ENCODE peak calls at places on chromosome 18, in ten cellular contexts. E is mammary epithelial cell; S is right cardiac atrium; P is aorta; V is A549; N is Peyer's patch; H is body of pancreas; R is fibroblast of lung; L is H9; C is CD8-positive, alpha-beta T cell. U is an unnamed sample.

GRCh38 chr18:23982154-23983071 is 32.1 kb upstream of the TTC39C start:
- DNase-seq in E (no peak), S (peak; percentile 89), P (peak; percentile 87), V (peak; percentile 19), N (no peak), H (peak; percentile 34), R (peak; percentile 76), L (no peak), C (no peak), U (no peak)

GRCh38 chr18:11324956-11325873 is 175.8 kb upstream of the PIEZO2 start:
- DNase-seq in E (peak; percentile 43), S (no peak), P (no peak), V (no peak), N (no peak), H (no peak), R (peak; percentile 82), L (no peak), C (no peak), U (no peak)

GRCh38 chr18:31512203-31512764 is 14.3 kb downstream of the DSG2 start:
- DNase-seq in E (peak; percentile 91), S (no peak), P (no peak), V (peak; percentile 58), N (no peak), H (no peak), R (peak; percentile 48), L (no peak), C (no peak), U (no peak)

GRCh38 chr18:79599503-79599931 is 80.1 kb upstream of the CTDP1 start:
- DNase-seq in E (no peak), S (no peak), P (no peak), V (peak; percentile 16), N (no peak), H (no peak), R (peak; percentile 26), L (no peak), C (no peak), U (no peak)

GRCh38 chr18:32470136-32470712 is 458 bp downstream of the GAREM1 start:
- DNase-seq in E (no peak), S (peak; percentile 77), P (peak; percentile 57), V (peak; percentile 12), N (no peak), H (peak; percentile 61), R (peak; percentile 24), L (peak; percentile 46), C (no peak), U (no peak)

GRCh38 chr18:26309283-26309682 is 83.0 kb downstream of the TAF4B start:
- DNase-seq in E (peak; percentile 29), S (no peak), P (no peak), V (peak; percentile 3), N (no peak), H (no peak), R (peak; percentile 74), L (no peak), C (no peak), U (no peak)

GRCh38 chr18:59459352-59460059 is 100.4 kb upstream of the LMAN1 start:
- DNase-seq in E (peak; percentile 19), S (no peak), P (no peak), V (peak; percentile 17), N (no peak), H (no peak), R (peak; percentile 83), L (no peak), C (no peak), U (no peak)

GRCh38 chr18:9446839-9447238 is 28.5 kb upstream of the RALBP1 start:
- DNase-seq in E (no peak), S (no peak), P (no peak), V (no peak), N (no peak), H (no peak), R (no peak), L (no peak), C (no peak), U (no peak)

GRCh38 chr18:51192026-51192425 is 5.5 kb downstream of the MEX3C start:
- DNase-seq in E (peak; percentile 26), S (no peak), P (no peak), V (no peak), N (no peak), H (no peak), R (no peak), L (no peak), C (no peak), U (no peak)

GRCh38 chr18:22556271-22556990 is 138.7 kb upstream of the CTAGE1 start:
- DNase-seq in E (no peak), S (peak; percentile 91), P (peak; percentile 92), V (no peak), N (no peak), H (peak; percentile 34), R (no peak), L (no peak), C (no peak), U (no peak)

GRCh38 chr18:11553098-11553940 is 56.1 kb upstream of the SLC35G4 start:
- DNase-seq in E (peak; percentile 21), S (no peak), P (no peak), V (peak; percentile 35), N (no peak), H (peak; percentile 41), R (peak; percentile 68), L (peak; percentile 73), C (peak; percentile 16), U (peak; percentile 45)

GRCh38 chr18:55998071-55998522 is 410.1 kb upstream of the TCF4 start:
- DNase-seq in E (peak; percentile 54), S (peak; percentile 37), P (no peak), V (no peak), N (no peak), H (peak; percentile 12), R (peak; percentile 54), L (peak; percentile 41), C (no peak), U (no peak)

GRCh38 chr18:1585881-1586488 is 681.3 kb downstream of the ADCYAP1 start:
- DNase-seq in E (peak; percentile 13), S (no peak), P (no peak), V (peak; percentile 0), N (no peak), H (no peak), R (peak; percentile 23), L (no peak), C (no peak), U (peak; percentile 14)

GRCh38 chr18:13120967-13121586 is 97.5 kb upstream of the LDLRAD4 start:
- DNase-seq in E (no peak), S (no peak), P (no peak), V (no peak), N (no peak), H (no peak), R (peak; percentile 12), L (no peak), C (no peak), U (no peak)

GRCh38 chr18:69585696-69586095 is 185.0 kb downstream of the DOK6 start:
- DNase-seq in E (no peak), S (no peak), P (no peak), V (no peak), N (no peak), H (no peak), R (no peak), L (no peak), C (no peak), U (no peak)

GRCh38 chr18:31046916-31047315 is 4.4 kb upstream of the DSC3 start:
- DNase-seq in E (peak; percentile 92), S (no peak), P (no peak), V (no peak), N (no peak), H (no peak), R (no peak), L (no peak), C (no peak), U (no peak)

DNA sequence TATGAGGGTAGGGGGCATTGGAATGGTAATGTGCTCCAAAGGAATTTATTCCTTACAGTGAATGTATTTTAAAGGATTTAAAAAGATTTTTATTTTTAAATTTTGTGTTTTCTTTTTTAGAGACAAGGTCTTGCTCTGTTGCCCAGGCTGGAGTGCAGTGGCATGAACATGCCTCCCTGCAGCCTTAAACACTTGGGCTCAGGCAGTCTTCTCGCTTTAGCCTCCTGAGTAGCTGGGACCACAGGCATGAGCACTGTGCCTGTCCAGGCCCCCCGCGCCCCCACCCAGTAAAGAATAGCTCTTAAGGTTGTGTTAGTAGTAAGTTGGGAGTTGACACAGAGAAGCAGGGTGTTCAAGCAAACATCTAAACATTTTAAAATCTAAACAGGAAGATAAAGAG is 36.6 kb downstream of the PHLPP1 start:
- DNase-seq in E (no peak), S (no peak), P (no peak), V (no peak), N (no peak), H (no peak), R (no peak), L (no peak), C (no peak), U (no peak)
- H3K4me1 ChIP-seq in E (peaks cover 22% of the 10 kb centered on the region), S (peaks cover 5% of the 10 kb centered on the region), P (no peaks in the 10 kb centered on the region), V (peaks cover 22% of the 10 kb centered on the region), N (no peaks in the 10 kb centered on the region), H (peaks cover 52% of the 10 kb centered on the region), R (no peaks in the 10 kb centered on the region), L (peaks cover 30% of the 10 kb centered on the region), C (peaks cover 5% of the 10 kb centered on the region), U (peaks cover 32% of the 10 kb centered on the region)

GRCh38 chr18:7904529-7904928 is 337.4 kb downstream of the PTPRM start:
- DNase-seq in E (peak; percentile 80), S (no peak), P (no peak), V (no peak), N (no peak), H (no peak), R (peak; percentile 84), L (no peak), C (no peak), U (no peak)
- H3K4me1 ChIP-seq in E (peaks cover 15% of the 10 kb centered on the region), S (peaks cover 6% of the 10 kb centered on the region), P (peaks cover 2% of the 10 kb centered on the region), V (peaks cover 82% of the 10 kb centered on the region), N (no peaks in the 10 kb centered on the region), H (peaks cover 5% of the 10 kb centered on the region), R (peaks cover 6% of the 10 kb centered on the region), L (no peaks in the 10 kb centered on the region), C (no peaks in the 10 kb centered on the region), U (no peaks in the 10 kb centered on the region)

DNA sequence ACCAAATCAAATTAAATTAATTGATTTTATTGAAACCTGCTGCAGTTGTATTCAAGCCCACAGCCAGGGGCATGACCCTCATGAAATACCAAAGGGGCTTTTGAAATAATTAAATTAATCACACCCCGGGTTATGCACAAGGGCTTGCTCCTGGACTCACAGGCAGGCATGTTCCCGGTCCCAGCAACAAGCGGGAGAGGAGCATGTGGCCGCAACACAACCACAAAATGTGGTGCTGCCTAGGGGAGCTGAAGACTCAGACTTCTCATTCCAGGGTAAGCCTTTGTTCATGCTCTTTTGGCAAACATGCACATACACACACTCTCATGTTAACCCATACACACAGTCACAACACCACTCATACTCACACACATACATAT is 233.6 kb upstream of the SMAD2 start:
- DNase-seq in E (no peak), S (no peak), P (no peak), V (no peak), N (no peak), H (no peak), R (no peak), L (no peak), C (no peak), U (no peak)
- H3K4me1 ChIP-seq in E (peaks cover 26% of the 10 kb centered on the region), S (peaks cover 20% of the 10 kb centered on the region), P (no peaks in the 10 kb centered on the region), V (peaks cover 8% of the 10 kb centered on the region), N (peaks cover 17% of the 10 kb centered on the region), H (peaks cover 59% of the 10 kb centered on the region), R (peaks cover 2% of the 10 kb centered on the region), L (peaks cover 7% of the 10 kb centered on the region), C (no peaks in the 10 kb centered on the region), U (no peaks in the 10 kb centered on the region)

DNA sequence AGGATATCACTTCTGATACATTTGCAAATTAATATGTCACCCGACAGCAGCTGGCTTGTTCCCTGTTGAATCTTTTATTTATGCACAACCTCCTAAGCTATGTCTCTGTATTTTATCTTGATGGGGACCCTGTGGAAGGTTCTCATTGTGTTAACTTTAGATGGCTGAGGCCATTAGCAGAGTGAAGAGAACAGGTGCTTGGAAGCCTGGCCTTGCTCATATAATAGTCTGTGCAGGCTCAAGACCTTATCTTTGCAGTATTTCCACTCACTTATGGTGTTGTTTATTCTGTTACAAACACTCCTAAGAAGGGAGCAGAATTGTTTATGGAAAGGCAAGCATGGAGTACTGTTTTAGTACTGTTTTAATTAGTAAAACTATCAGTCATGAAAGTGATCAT is 107.6 kb downstream of the SETBP1 start:
- DNase-seq in E (no peak), S (no peak), P (no peak), V (no peak), N (no peak), H (no peak), R (no peak), L (no peak), C (no peak), U (no peak)
- H3K4me1 ChIP-seq in E (peaks cover 15% of the 10 kb centered on the region), S (peaks cover 16% of the 10 kb centered on the region), P (peaks cover 8% of the 10 kb centered on the region), V (no peaks in the 10 kb centered on the region), N (no peaks in the 10 kb centered on the region), H (peaks cover 48% of the 10 kb centered on the region), R (peaks cover 2% of the 10 kb centered on the region), L (no peaks in the 10 kb centered on the region), C (no peaks in the 10 kb centered on the region), U (peaks cover 9% of the 10 kb centered on the region)